ENCODE peak calls at places on chromosomes 5 and 9, in four cellular contexts. S is nephron progenitor cell, Y is HS-27A, E is endothelial cell. K is an unnamed sample.

GRCh38 chr5:62432618-62433064 is 20.1 kb downstream of the IPO11 start:
- DNase-seq in E (no peak), S (no peak), Y (no peak), K (no peak)

GRCh38 chr9:36791204-36791948 is 218.7 kb downstream of the MELK start:
- DNase-seq in S (no peak), Y (no peak), E (no peak), K (no peak)

GRCh38 chr5:128965011-128965637 is at the start of gene SLC27A6:
- DNase-seq in E (peak; percentile 45), Y (no peak), S (peak; percentile 76), K (no peak)

GRCh38 chr5:94228791-94229190 is 389.6 kb downstream of the KIAA0825 start:
- DNase-seq in E (no peak), S (no peak), Y (no peak), K (no peak)

GRCh38 chr9:130010151-130010988 is 32.6 kb downstream of the FNBP1 start:
- DNase-seq in E (no peak), Y (no peak), S (no peak), K (no peak)

GRCh38 chr5:65268520-65268919 is 213.2 kb downstream of the ADAMTS6 start:
- DNase-seq in S (no peak), E (no peak), Y (no peak), K (no peak)

GRCh38 chr9:16516887-16517286 is 353.6 kb downstream of the BNC2 start:
- DNase-seq in S (no peak), E (no peak), Y (no peak), K (no peak)

GRCh38 chr5:83197326-83197725 is 120.0 kb downstream of the XRCC4 start:
- DNase-seq in S (no peak), Y (no peak), E (no peak), K (no peak)

GRCh38 chr9:68560131-68560844 is 19.6 kb upstream of the TMEM252 start:
- DNase-seq in S (peak; percentile 50), Y (no peak), E (peak; percentile 63), K (peak; percentile 45)

GRCh38 chr9:89116064-89116817 is 62.4 kb downstream of the SHC3 start:
- DNase-seq in Y (no peak), S (no peak), E (no peak), K (no peak)

GRCh38 chr9:97415146-97415545 is 3.2 kb downstream of the TDRD7 start:
- DNase-seq in S (no peak), E (no peak), Y (no peak), K (no peak)

GRCh38 chr9:134627417-134628353 is 13.9 kb upstream of the COL5A1 start:
- DNase-seq in S (no peak), E (no peak), Y (no peak), K (peak; percentile 18)

GRCh38 chr5:37709020-37709419 is 130.8 kb downstream of the GDNF start:
- DNase-seq in E (no peak), Y (no peak), S (no peak), K (no peak)

GRCh38 chr9:118222375-118222774 is 518.2 kb downstream of the TLR4 start:
- DNase-seq in S (peak; percentile 37), E (peak; percentile 6), Y (no peak), K (no peak)

GRCh38 chr9:95626885-95627558 is 110.3 kb upstream of the PTCH1 start:
- DNase-seq in S (peak; percentile 40), E (no peak), Y (no peak), K (peak; percentile 85)

GRCh38 chr9:37408933-37409710 is 13.4 kb upstream of the GRHPR start:
- DNase-seq in S (no peak), Y (no peak), E (no peak), K (peak; percentile 49)

GRCh38 chr5:167643616-167644015 is 647.8 kb upstream of the WWC1 start:
- DNase-seq in S (no peak), Y (no peak), E (no peak), K (no peak)

GRCh38 chr5:149153193-149153750 is 12.0 kb downstream of the ABLIM3 start:
- DNase-seq in Y (no peak), E (no peak), S (no peak), K (no peak)

GRCh38 chr5:172491481-172491880 is 37.2 kb upstream of the SH3PXD2B start:
- DNase-seq in E (no peak), Y (no peak), S (no peak), K (no peak)

GRCh38 chr5:95446009-95446408 is 54.8 kb downstream of the FAM81B start:
- DNase-seq in Y (peak; percentile 52), S (no peak), E (no peak), K (no peak)

GRCh38 chr5:173851595-173852248 is 36.4 kb upstream of the CPEB4 start:
- DNase-seq in Y (no peak), E (peak; percentile 13), S (no peak), K (no peak)

GRCh38 chr5:171365351-171365750 is 22.3 kb upstream of the NPM1 start:
- DNase-seq in Y (no peak), S (peak; percentile 15), E (peak; percentile 33), K (no peak)

GRCh38 chr5:173866249-173867172 is 21.6 kb upstream of the CPEB4 start:
- DNase-seq in E (no peak), S (no peak), Y (no peak), K (no peak)

GRCh38 chr9:98913044-98913443 is 30.7 kb upstream of the COL15A1 start:
- DNase-seq in S (no peak), E (no peak), Y (no peak), K (no peak)

GRCh38 chr5:168765220-168766037 is 186.3 kb upstream of the PANK3 start:
- DNase-seq in S (peak; percentile 24), Y (no peak), E (no peak), K (no peak)

GRCh38 chr5:31021181-31021624 is 172.3 kb upstream of the CDH6 start:
- DNase-seq in S (no peak), E (no peak), Y (no peak), K (no peak)

GRCh38 chr9:35579130-35579529 is 25.9 kb upstream of the TESK1 start:
- DNase-seq in E (no peak), S (no peak), Y (no peak), K (no peak)